ENCODE peak calls at places on chromosomes 13 and 19, in nine cellular contexts. F is fibroblast of mammary gland, Y is fibroblast of pulmonary artery, E is midbrain, C is A549, T is left ventricle myocardium superior, U is GM03348, R is small intestine, D is AG08396. O is an unnamed sample.

GRCh38 chr13:113153810-113154748 is 4.4 kb upstream of the PROZ start:
- DNase-seq in F (peak), Y (peak), E (peak), C (peak), T (peak), U (peak), R (peak), D (peak), O (peak)

GRCh38 chr19:48568345-48568886 is 16.4 kb downstream of the SULT2B1 start:
- DNase-seq in F (peak), Y (peak), E (peak), C (peak), T (peak), U (peak), R (peak), D (peak), O (peak)

GRCh38 chr13:109130093-109130835 is 500.9 kb downstream of the MYO16 start:
- DNase-seq in F (no peak), Y (no peak), E (no peak), C (no peak), T (no peak), U (no peak), R (no peak), D (no peak), O (no peak)

GRCh38 chr13:41502676-41503075 is 45.3 kb downstream of the RGCC start:
- DNase-seq in F (no peak), Y (no peak), E (no peak), C (no peak), T (no peak), U (no peak), R (no peak), D (no peak), O (no peak)

GRCh38 chr13:44904982-44905381 is 84.3 kb downstream of the NUFIP1 start:
- DNase-seq in F (peak), Y (peak), E (peak), C (peak), T (peak), U (peak), R (no peak), D (peak), O (peak)

GRCh38 chr19:616276-616675 is 17.1 kb downstream of the POLRMT start:
- DNase-seq in F (no peak), Y (no peak), E (no peak), C (no peak), T (no peak), U (no peak), R (no peak), D (no peak), O (no peak)

GRCh38 chr19:47109541-47110375 is 3.8 kb downstream of the ZC3H4 start:
- DNase-seq in F (peak), Y (peak), E (peak), C (peak), T (peak), U (no peak), R (peak), D (no peak), O (no peak)

GRCh38 chr19:3783660-3784584 is 2.3 kb downstream of the MATK start:
- DNase-seq in F (no peak), Y (no peak), E (no peak), C (peak), T (no peak), U (no peak), R (no peak), D (no peak), O (peak)

GRCh38 chr13:24288870-24289269 is 20.5 kb upstream of the C1QTNF9 start:
- DNase-seq in F (peak), Y (no peak), E (no peak), C (no peak), T (no peak), U (peak), R (no peak), D (no peak), O (no peak)

GRCh38 chr19:8655340-8655709 is 24.9 kb downstream of the NFILZ start:
- DNase-seq in F (no peak), Y (no peak), E (no peak), C (no peak), T (no peak), U (no peak), R (no peak), D (no peak), O (no peak)

GRCh38 chr13:35771898-35772297 is 295.4 kb upstream of the MAB21L1 start:
- DNase-seq in F (peak), Y (peak), E (no peak), C (no peak), T (no peak), U (peak), R (no peak), D (peak), O (peak)

GRCh38 chr13:52162279-52163101 is 3.1 kb upstream of the NEK3 start:
- DNase-seq in F (peak), Y (peak), E (no peak), C (no peak), T (no peak), U (no peak), R (peak), D (peak), O (no peak)

GRCh38 chr13:65603160-65603559 is 1627.0 kb downstream of the PCDH9 start:
- DNase-seq in F (no peak), Y (no peak), E (no peak), C (no peak), T (no peak), U (no peak), R (no peak), D (no peak), O (no peak)

GRCh38 chr13:75963318-75963717 is 327.2 kb downstream of the LMO7 start:
- DNase-seq in F (peak), Y (no peak), E (no peak), C (peak), T (no peak), U (no peak), R (peak), D (no peak), O (peak)

GRCh38 chr13:98570929-98571372 is 6.0 kb downstream of the STK24 start:
- DNase-seq in F (peak), Y (no peak), E (no peak), C (no peak), T (no peak), U (no peak), R (peak), D (no peak), O (no peak)

O was measured in islet precursor cell.